ENCODE peak calls at places on chromosomes 4 and X, in four cellular contexts. C, Y, B and Q are unnamed samples.

GRCh38 chr4:135605096-135605495 is 1403.5 kb upstream of the PABPC4L start:
- DNase-seq in Y (no peak), B (no peak), C (no peak), Q (no peak)

GRCh38 chr4:178240891-178241290 is 798.7 kb upstream of the AGA start:
- DNase-seq in C (no peak), B (no peak), Y (no peak), Q (no peak)

GRCh38 chr4:108991929-108992328 is 229.1 kb upstream of the ETNPPL start:
- DNase-seq in Y (no peak), B (peak), C (peak), Q (peak)

GRCh38 chrX:41192880-41193279 is 107.6 kb downstream of the USP9X start:
- DNase-seq in B (no peak), C (no peak), Y (no peak), Q (no peak)

GRCh38 chr4:176195184-176195978 is at the start of gene SPATA4:
- DNase-seq in C (peak), Y (peak), B (peak), Q (peak)

GRCh38 chr4:25580633-25581467 is 74.8 kb upstream of the SLC34A2 start:
- DNase-seq in B (no peak), Y (no peak), C (no peak), Q (no peak)

GRCh38 chrX:76148011-76148665 is 24.7 kb upstream of the PBDC1 start:
- DNase-seq in C (peak), Y (no peak), B (peak), Q (peak)

GRCh38 chr4:168755643-168756482 is 254.2 kb downstream of the CBR4 start:
- DNase-seq in C (peak), B (no peak), Y (no peak), Q (no peak)

GRCh38 chrX:111624169-111624568 is 56.8 kb upstream of the ALG13 start:
- DNase-seq in C (no peak), Y (no peak), B (no peak), Q (no peak)